ENCODE peak calls at places on chromosome 14, in seven cellular contexts. One of them, this sample, is unnamed.

GRCh38 chr14:75823334-75823733 is 158.5 kb downstream of the TGFB3 start:
- DNase-seq in NCI-H2081: no peak
- DNase-seq in CD8-positive, alpha-beta T cell: no peak
- DNase-seq in activated T-cell treated with anti-CD3 and anti-CD28 coated beads, Interleukin-2, amount 50 U/mL, for 4 hours: no peak
- DNase-seq in CD4-positive, alpha-beta T cell: no peak
- DNase-seq in AG20443: peak
- DNase-seq in activated CD8-positive, alpha-beta memory T cell treated with anti-CD3 and anti-CD28 coated beads for 4 hours: no peak
- DNase-seq in this sample: no peak

GRCh38 chr14:64725879-64726584 is 21.8 kb downstream of the PLEKHG3 start:
- DNase-seq in CD4-positive, alpha-beta T cell: no peak
- DNase-seq in activated CD8-positive, alpha-beta memory T cell treated with anti-CD3 and anti-CD28 coated beads for 4 hours: no peak
- DNase-seq in activated T-cell treated with anti-CD3 and anti-CD28 coated beads, Interleukin-2, amount 50 U/mL, for 4 hours: no peak
- DNase-seq in CD8-positive, alpha-beta T cell: no peak
- DNase-seq in AG20443: no peak
- DNase-seq in NCI-H2081: no peak
- DNase-seq in this sample: no peak

GRCh38 chr14:50773632-50774541 is 57.1 kb downstream of the NIN start:
- DNase-seq in AG20443: peak
- DNase-seq in CD4-positive, alpha-beta T cell: no peak
- DNase-seq in CD8-positive, alpha-beta T cell: no peak
- DNase-seq in activated CD8-positive, alpha-beta memory T cell treated with anti-CD3 and anti-CD28 coated beads for 4 hours: no peak
- DNase-seq in activated T-cell treated with anti-CD3 and anti-CD28 coated beads, Interleukin-2, amount 50 U/mL, for 4 hours: no peak
- DNase-seq in NCI-H2081: peak
- DNase-seq in this sample: peak

GRCh38 chr14:92513966-92514843 is 624 bp downstream of the RIN3 start:
- DNase-seq in AG20443: peak
- DNase-seq in activated CD8-positive, alpha-beta memory T cell treated with anti-CD3 and anti-CD28 coated beads for 4 hours: no peak
- DNase-seq in CD4-positive, alpha-beta T cell: peak
- DNase-seq in activated T-cell treated with anti-CD3 and anti-CD28 coated beads, Interleukin-2, amount 50 U/mL, for 4 hours: peak
- DNase-seq in CD8-positive, alpha-beta T cell: peak
- DNase-seq in NCI-H2081: no peak
- DNase-seq in this sample: no peak

GRCh38 chr14:40368314-40368713 is 936.1 kb upstream of the FBXO33 start:
- DNase-seq in AG20443: no peak
- DNase-seq in activated T-cell treated with anti-CD3 and anti-CD28 coated beads, Interleukin-2, amount 50 U/mL, for 4 hours: no peak
- DNase-seq in CD4-positive, alpha-beta T cell: no peak
- DNase-seq in activated CD8-positive, alpha-beta memory T cell treated with anti-CD3 and anti-CD28 coated beads for 4 hours: no peak
- DNase-seq in CD8-positive, alpha-beta T cell: no peak
- DNase-seq in NCI-H2081: peak
- DNase-seq in this sample: no peak

GRCh38 chr14:80146941-80147340 is 64.4 kb downstream of the DIO2 start:
- DNase-seq in CD4-positive, alpha-beta T cell: no peak
- DNase-seq in CD8-positive, alpha-beta T cell: no peak
- DNase-seq in AG20443: no peak
- DNase-seq in NCI-H2081: no peak
- DNase-seq in activated T-cell treated with anti-CD3 and anti-CD28 coated beads, Interleukin-2, amount 50 U/mL, for 4 hours: no peak
- DNase-seq in activated CD8-positive, alpha-beta memory T cell treated with anti-CD3 and anti-CD28 coated beads for 4 hours: no peak
- DNase-seq in this sample: no peak

GRCh38 chr14:83004456-83005006 is 1470.9 kb upstream of the SEL1L start:
- DNase-seq in NCI-H2081: no peak
- DNase-seq in CD8-positive, alpha-beta T cell: no peak
- DNase-seq in activated T-cell treated with anti-CD3 and anti-CD28 coated beads, Interleukin-2, amount 50 U/mL, for 4 hours: no peak
- DNase-seq in AG20443: no peak
- DNase-seq in activated CD8-positive, alpha-beta memory T cell treated with anti-CD3 and anti-CD28 coated beads for 4 hours: no peak
- DNase-seq in CD4-positive, alpha-beta T cell: no peak
- DNase-seq in this sample: no peak

GRCh38 chr14:34050606-34051005 is 99.7 kb upstream of the EGLN3 start:
- DNase-seq in CD4-positive, alpha-beta T cell: no peak
- DNase-seq in CD8-positive, alpha-beta T cell: no peak
- DNase-seq in activated T-cell treated with anti-CD3 and anti-CD28 coated beads, Interleukin-2, amount 50 U/mL, for 4 hours: no peak
- DNase-seq in AG20443: no peak
- DNase-seq in activated CD8-positive, alpha-beta memory T cell treated with anti-CD3 and anti-CD28 coated beads for 4 hours: no peak
- DNase-seq in NCI-H2081: no peak
- DNase-seq in this sample: no peak

GRCh38 chr14:23929822-23930294 is 23.7 kb upstream of the DHRS4 start:
- DNase-seq in CD4-positive, alpha-beta T cell: peak
- DNase-seq in AG20443: peak
- DNase-seq in NCI-H2081: peak
- DNase-seq in CD8-positive, alpha-beta T cell: peak
- DNase-seq in activated T-cell treated with anti-CD3 and anti-CD28 coated beads, Interleukin-2, amount 50 U/mL, for 4 hours: peak
- DNase-seq in activated CD8-positive, alpha-beta memory T cell treated with anti-CD3 and anti-CD28 coated beads for 4 hours: peak
- DNase-seq in this sample: peak

GRCh38 chr14:49972840-49973239 is 80.0 kb downstream of the ARF6 start:
- DNase-seq in CD8-positive, alpha-beta T cell: peak
- DNase-seq in AG20443: peak
- DNase-seq in CD4-positive, alpha-beta T cell: no peak
- DNase-seq in NCI-H2081: peak
- DNase-seq in activated CD8-positive, alpha-beta memory T cell treated with anti-CD3 and anti-CD28 coated beads for 4 hours: no peak
- DNase-seq in activated T-cell treated with anti-CD3 and anti-CD28 coated beads, Interleukin-2, amount 50 U/mL, for 4 hours: peak
- DNase-seq in this sample: no peak

GRCh38 chr14:99749142-99749541 is 44.1 kb upstream of the EML1 start:
- DNase-seq in activated CD8-positive, alpha-beta memory T cell treated with anti-CD3 and anti-CD28 coated beads for 4 hours: no peak
- DNase-seq in CD8-positive, alpha-beta T cell: no peak
- DNase-seq in CD4-positive, alpha-beta T cell: no peak
- DNase-seq in NCI-H2081: no peak
- DNase-seq in AG20443: no peak
- DNase-seq in activated T-cell treated with anti-CD3 and anti-CD28 coated beads, Interleukin-2, amount 50 U/mL, for 4 hours: no peak
- DNase-seq in this sample: no peak